ENCODE peak calls at places on chromosomes 4 and X, in six cellular contexts. A is NCI-H1092 treated with DMSO at 0.1 percent for 48 hours, U is anterior cingulate cortex, F is ascending aorta, P is heart right ventricle, V is memory B cell. C is an unnamed sample.

GRCh38 chr4:152094851-152095700 is 334.3 kb upstream of the GATB start:
- DNase-seq in A (peak; percentile 90), U (no peak), F (no peak), P (no peak), V (no peak), C (peak; percentile 42)

GRCh38 chr4:37440519-37440900 is 196.0 kb downstream of the NWD2 start:
- DNase-seq in A (no peak), U (no peak), F (no peak), P (no peak), V (no peak), C (no peak)

GRCh38 chrX:19386679-19387078 is 43.0 kb downstream of the PDHA1 start:
- DNase-seq in A (no peak), U (no peak), F (no peak), P (no peak), V (no peak), C (no peak)

GRCh38 chrX:17214962-17215361 is 160.0 kb upstream of the NHS start:
- DNase-seq in A (no peak), U (no peak), F (no peak), P (no peak), V (no peak), C (peak; percentile 0)

GRCh38 chr4:2327579-2327978 is 65.7 kb upstream of the MXD4 start:
- DNase-seq in A (no peak), U (no peak), F (no peak), P (no peak), V (no peak), C (no peak)

GRCh38 chr4:101954975-101955678 is 164.6 kb downstream of the BANK1 start:
- DNase-seq in A (peak; percentile 26), U (no peak), F (no peak), P (no peak), V (no peak), C (no peak)

GRCh38 chr4:181168406-181168805 is 1074.8 kb upstream of the TENM3 start:
- DNase-seq in A (no peak), U (no peak), F (no peak), P (no peak), V (no peak), C (no peak)

GRCh38 chrX:110413727-110414124 is 55.1 kb downstream of the RTL9 start:
- DNase-seq in A (no peak), U (no peak), F (no peak), P (no peak), V (no peak), C (no peak)

GRCh38 chr4:89298788-89299152 is 8.8 kb downstream of the GPRIN3 start:
- DNase-seq in A (no peak), U (no peak), F (no peak), P (no peak), V (no peak), C (peak; percentile 63)

GRCh38 chr4:45985038-45985437 is 138.8 kb downstream of the GABRG1 start:
- DNase-seq in A (no peak), U (no peak), F (no peak), P (no peak), V (no peak), C (no peak)